ENCODE peak calls at places on chromosomes 13 and 19, in seven cellular contexts. W is progenitor cell of endocrine pancreas, T is tibial nerve, A is pancreas, K is cardiac muscle cell, H is psoas muscle, E is GM06990. D is an unnamed sample.
A peak's percentile ranks its signal among the peaks of the same experiment; 100 is the strongest.

GRCh38 chr13:46324976-46325375 is 62.1 kb downstream of the RUBCNL start:
- DNase-seq in A (no peak), W (no peak), E (no peak), H (no peak), K (peak; percentile 53), T (no peak), D (no peak)

GRCh38 chr19:771332-771785 is 20.4 kb downstream of the MISP start:
- DNase-seq in H (peak; percentile 72), K (peak; percentile 73), A (no peak), T (no peak), E (no peak), W (no peak), D (peak; percentile 79)

GRCh38 chr13:76014618-76015315 is 378.6 kb downstream of the LMO7 start:
- DNase-seq in A (no peak), H (no peak), K (peak; percentile 37), W (no peak), E (no peak), T (no peak), D (no peak)

GRCh38 chr13:97254809-97255208 is 32.7 kb downstream of the MBNL2 start:
- DNase-seq in E (no peak), W (no peak), K (no peak), H (no peak), A (no peak), T (no peak), D (no peak)

GRCh38 chr13:40193290-40194203 is 472.9 kb downstream of the FOXO1 start:
- DNase-seq in T (peak; percentile 77), W (no peak), A (no peak), K (no peak), H (peak; percentile 63), E (no peak), D (no peak)

GRCh38 chr13:77859450-77859849 is 59.2 kb downstream of the EDNRB start:
- DNase-seq in E (no peak), W (no peak), H (peak; percentile 50), T (peak; percentile 18), K (peak; percentile 92), A (no peak), D (no peak)

GRCh38 chr19:40807147-40808020 is 8.4 kb downstream of the EGLN2 start:
- DNase-seq in A (no peak), K (no peak), H (no peak), E (no peak), W (no peak), T (no peak), D (no peak)

GRCh38 chr19:11196406-11197287 is 698 bp downstream of the KANK2 start:
- DNase-seq in A (peak; percentile 79), H (peak; percentile 71), T (no peak), W (no peak), E (no peak), K (peak; percentile 50), D (peak; percentile 59)

GRCh38 chr13:102680133-102680717 is 14.6 kb downstream of the METTL21C start:
- DNase-seq in E (no peak), T (no peak), A (no peak), H (no peak), W (no peak), K (no peak), D (no peak)

GRCh38 chr13:72314210-72314609 is 413.2 kb downstream of the MZT1 start:
- DNase-seq in E (no peak), T (no peak), K (no peak), A (no peak), H (no peak), W (no peak), D (no peak)

GRCh38 chr13:28324181-28324789 is 170.6 kb downstream of the FLT1 start:
- DNase-seq in W (peak; percentile 37), T (peak; percentile 74), K (peak; percentile 76), H (no peak), A (no peak), E (peak; percentile 22), D (peak; percentile 82)

GRCh38 chr13:60617863-60618733 is 221.1 kb downstream of the TDRD3 start:
- DNase-seq in K (peak; percentile 63), T (peak; percentile 32), E (no peak), H (no peak), A (no peak), W (no peak), D (no peak)

GRCh38 chr19:52212572-52213255 is 22.9 kb downstream of the PPP2R1A start:
- DNase-seq in E (no peak), K (no peak), A (no peak), W (no peak), T (no peak), H (no peak), D (no peak)

GRCh38 chr13:99526549-99526948 is 25.3 kb downstream of the TM9SF2 start:
- DNase-seq in E (no peak), K (peak; percentile 34), T (no peak), A (no peak), W (no peak), H (no peak), D (no peak)
- TF ChIP-seq CTCF in E (no peak), K (no peak), T (no peak), A (no peak), W (no peak), H (no peak), D (no peak)

DNA sequence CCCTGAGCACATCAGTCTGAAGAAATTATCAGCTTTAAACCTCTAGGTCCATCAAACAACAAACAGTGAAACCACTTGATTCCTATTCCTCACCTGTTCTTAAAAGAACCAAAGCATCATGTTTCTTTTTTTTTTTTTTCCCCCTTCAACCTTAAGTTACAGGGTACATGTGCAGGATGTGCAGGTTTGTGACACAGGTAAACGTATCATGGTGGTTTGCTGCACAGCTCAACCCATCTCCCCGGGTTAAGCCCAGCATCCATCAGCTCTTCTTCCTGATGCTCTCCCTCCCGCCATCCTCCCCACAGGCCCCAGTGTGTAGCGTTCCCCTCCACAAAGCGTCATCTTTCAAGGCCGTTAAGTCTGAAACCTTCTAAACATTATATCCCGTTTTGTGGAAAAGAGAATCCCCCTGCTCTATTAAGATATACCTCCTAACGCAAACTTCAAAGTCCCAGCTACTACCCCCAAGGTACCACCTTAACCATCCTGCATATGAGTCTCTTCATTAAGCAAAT is 10.9 kb downstream of the USP12 start:
- DNase-seq in H (no peak), K (no peak), A (no peak), T (no peak), E (no peak), W (no peak), D (no peak)
- TF ChIP-seq CTCF in H (no peak), K (no peak), A (no peak), T (no peak), E (no peak), W (no peak), D (no peak)

GRCh38 chr19:17539288-17540117 is 15.9 kb upstream of the COLGALT1 start:
- DNase-seq in H (peak; percentile 98), A (peak; percentile 87), W (peak; percentile 59), T (peak; percentile 99), E (peak; percentile 97), K (peak; percentile 98), D (peak; percentile 99)
- TF ChIP-seq CTCF in H (peak; percentile 38), A (no peak), W (peak; percentile 31), T (peak; percentile 47), E (no peak), K (peak; percentile 49), D (peak; percentile 19)

DNA sequence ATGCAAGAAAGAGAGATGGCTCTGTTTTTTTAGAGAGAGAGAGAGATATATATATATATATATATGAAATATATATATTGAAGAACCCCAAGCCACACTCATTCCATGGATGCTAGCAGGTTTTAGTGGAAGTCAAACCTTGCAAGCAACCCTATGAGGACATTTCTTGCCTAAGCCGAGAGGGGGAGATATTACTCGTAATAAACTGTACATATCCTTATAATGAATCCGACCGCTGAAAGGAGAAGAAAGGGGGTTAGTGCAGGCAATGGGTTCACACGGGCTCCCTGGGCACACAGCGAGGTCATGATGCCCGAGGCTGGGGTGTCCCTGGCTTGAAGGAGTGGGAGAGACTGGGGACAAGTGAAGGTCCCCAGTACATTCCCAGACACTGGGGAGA is 78.3 kb downstream of the IER2 start:
- DNase-seq in K (no peak), E (no peak), W (no peak), H (no peak), A (no peak), T (no peak), D (no peak)
- TF ChIP-seq CTCF in K (no peak), E (peak; percentile 20), W (no peak), H (no peak), A (no peak), T (no peak), D (no peak)

GRCh38 chr19:9323919-9324583 is at the start of gene ZNF559:
- DNase-seq in T (peak; percentile 87), A (peak; percentile 99), E (peak; percentile 94), K (peak; percentile 98), H (peak; percentile 95), W (peak; percentile 96), D (peak; percentile 94)
- TF ChIP-seq CTCF in T (peak; percentile 19), A (no peak), E (peak; percentile 44), K (peak; percentile 40), H (no peak), W (peak; percentile 62), D (peak; percentile 17)

GRCh38 chr13:41236369-41236768 is 27.0 kb downstream of the MTRF1 start:
- DNase-seq in K (no peak), A (no peak), W (no peak), E (no peak), H (no peak), T (no peak), D (no peak)
- TF ChIP-seq CTCF in K (no peak), A (no peak), W (no peak), E (no peak), H (no peak), T (no peak), D (no peak)